ENCODE peak calls at places on chromosomes 11 and 22, in four cellular contexts. M is Kasumi-1, T is T-cell, P is endothelial cell. I is an unnamed sample.

GRCh38 chr22:35752833-35753189 is 35.1 kb downstream of the APOL5 start:
- DNase-seq in M (peak), T (no peak), P (no peak), I (no peak)

GRCh38 chr11:78034623-78035022 is 11.5 kb upstream of the KCTD14 start:
- DNase-seq in M (no peak), T (no peak), P (no peak), I (no peak)

GRCh38 chr11:69583068-69583467 is 57.9 kb upstream of the CCND1 start:
- DNase-seq in M (no peak), T (no peak), P (no peak), I (no peak)

GRCh38 chr22:39297490-39298193 is 21.8 kb downstream of the RPL3 start:
- DNase-seq in M (no peak), T (no peak), P (no peak), I (no peak)

GRCh38 chr11:86138958-86139357 is 70.1 kb upstream of the PICALM start:
- DNase-seq in M (peak), T (no peak), P (no peak), I (no peak)

GRCh38 chr22:28952857-28953256 is 69.5 kb downstream of the ZNRF3 start:
- DNase-seq in M (no peak), T (no peak), P (no peak), I (no peak)

GRCh38 chr11:85886089-85887056 is 31.2 kb downstream of the CCDC83 start:
- DNase-seq in M (no peak), T (no peak), P (no peak), I (no peak)

GRCh38 chr11:71114124-71114851 is 138.1 kb downstream of the SHANK2 start:
- DNase-seq in M (no peak), T (no peak), P (no peak), I (no peak)

GRCh38 chr11:24861440-24861839 is 364.6 kb downstream of the LUZP2 start:
- DNase-seq in M (no peak), T (no peak), P (no peak), I (no peak)

GRCh38 chr22:26131755-26132154 is 37.5 kb upstream of the SEZ6L start:
- DNase-seq in M (no peak), T (no peak), P (no peak), I (no peak)

GRCh38 chr22:44755956-44756361 is 3.6 kb downstream of the ARHGAP8 start:
- DNase-seq in M (no peak), T (no peak), P (no peak), I (no peak)

GRCh38 chr22:18065256-18065655 is 12.5 kb upstream of the PEX26 start:
- DNase-seq in M (no peak), T (no peak), P (no peak), I (no peak)

GRCh38 chr11:73240190-73240781 is 22.2 kb downstream of the P2RY2 start:
- DNase-seq in M (no peak), T (no peak), P (no peak), I (no peak)

GRCh38 chr11:134652586-134653255 is 240.7 kb upstream of the B3GAT1 start:
- DNase-seq in M (no peak), T (no peak), P (no peak), I (no peak)

GRCh38 chr22:25970348-25970995 is 198.8 kb upstream of the SEZ6L start:
- DNase-seq in M (no peak), T (no peak), P (no peak), I (no peak)

GRCh38 chr22:50228366-50228765 is 16.5 kb downstream of the TUBGCP6 start:
- DNase-seq in M (no peak), T (no peak), P (no peak), I (no peak)

GRCh38 chr22:45341503-45341902 is 31.8 kb downstream of the FAM118A start:
- DNase-seq in M (no peak), T (peak), P (no peak), I (no peak)

GRCh38 chr11:124745835-124746620 is 6.0 kb downstream of the VSIG2 start:
- DNase-seq in M (peak), T (no peak), P (no peak), I (peak)

GRCh38 chr11:65642014-65642671 is 4.2 kb downstream of the SIPA1 start:
- DNase-seq in M (no peak), T (no peak), P (peak), I (no peak)

GRCh38 chr22:37492428-37493344 is 6.5 kb upstream of the MFNG start:
- DNase-seq in M (peak), T (peak), P (peak), I (peak)

GRCh38 chr11:69839516-69839915 is 20.3 kb upstream of the FGF3 start:
- DNase-seq in M (no peak), T (no peak), P (no peak), I (no peak)

GRCh38 chr22:39808087-39808486 is 85.5 kb downstream of the ENTHD1 start:
- DNase-seq in M (peak), T (peak), P (no peak), I (peak)

GRCh38 chr11:14764899-14765527 is 121.4 kb downstream of the PDE3B start:
- DNase-seq in M (peak), T (peak), P (no peak), I (no peak)

GRCh38 chr11:31817621-31818493 is 6.7 kb upstream of the PAX6 start:
- DNase-seq in M (no peak), T (no peak), P (no peak), I (peak)

GRCh38 chr11:117923275-117923674 is 5.9 kb downstream of the TMPRSS13 start:
- DNase-seq in M (no peak), T (no peak), P (no peak), I (no peak)

GRCh38 chr22:44451016-44451415 is 47.0 kb downstream of the RTL6 start:
- DNase-seq in M (no peak), T (no peak), P (no peak), I (no peak)

GRCh38 chr11:133810766-133811165 is 34.5 kb downstream of the SPATA19 start:
- DNase-seq in M (no peak), T (no peak), P (no peak), I (no peak)

GRCh38 chr11:16805942-16806341 is 67.5 kb downstream of the C11orf58 start:
- DNase-seq in M (no peak), T (no peak), P (no peak), I (no peak)

GRCh38 chr11:129694538-129694937 is 121.1 kb upstream of the TMEM45B start:
- DNase-seq in M (peak), T (no peak), P (no peak), I (peak)

GRCh38 chr11:125062931-125063428 is at the start of gene SLC37A2:
- DNase-seq in M (peak), T (peak), P (peak), I (peak)

GRCh38 chr11:68843703-68844312 is 2.1 kb upstream of the CPT1A start:
- DNase-seq in M (peak), T (peak), P (peak), I (peak)

GRCh38 chr11:1310315-1310687 is 869 bp upstream of the TOLLIP start:
- DNase-seq in M (peak), T (no peak), P (no peak), I (no peak)

GRCh38 chr11:73288197-73288872 is 16.2 kb downstream of the P2RY6 start:
- DNase-seq in M (peak), T (no peak), P (no peak), I (no peak)

GRCh38 chr22:48919187-48919590 is 908.5 kb downstream of the BRD1 start:
- DNase-seq in M (no peak), T (no peak), P (no peak), I (no peak)

GRCh38 chr11:34050967-34051348 is 573 bp upstream of the CAPRIN1 start:
- DNase-seq in M (peak), T (no peak), P (no peak), I (no peak)

GRCh38 chr11:78787696-78788095 is 213.0 kb upstream of the NARS2 start:
- DNase-seq in M (no peak), T (no peak), P (no peak), I (no peak)

GRCh38 chr11:2295971-2296912 is 5.5 kb downstream of the C11orf21 start:
- DNase-seq in M (no peak), T (no peak), P (peak), I (no peak)

GRCh38 chr11:76004400-76004799 is 189.4 kb downstream of the UVRAG start:
- DNase-seq in M (no peak), T (no peak), P (no peak), I (no peak)

GRCh38 chr11:1335811-1336761 is 26.7 kb upstream of the TOLLIP start:
- DNase-seq in M (peak), T (peak), P (peak), I (no peak)

I was measured in HuH-7.